ENCODE peak calls at places on chromosomes 13 and 19, in seven cellular contexts. Y, O, Z, I, C, S and J are unnamed samples.

GRCh38 chr19:49746206-49746958 is 16.7 kb downstream of the TSKS start:
- DNase-seq in Z (peak; percentile 29), S (peak; percentile 99), I (peak; percentile 12), C (peak; percentile 90), Y (peak; percentile 46), O (no peak), J (peak; percentile 61)

GRCh38 chr13:102708211-102708610 is 13.4 kb upstream of the METTL21C start:
- DNase-seq in I (no peak), O (no peak), C (no peak), Y (no peak), S (no peak), Z (no peak), J (no peak)

GRCh38 chr19:10864538-10864899 is 6.8 kb upstream of the CARM1 start:
- DNase-seq in O (peak; percentile 89), S (peak; percentile 93), C (peak; percentile 56), Y (peak; percentile 90), I (peak; percentile 60), Z (peak; percentile 87), J (peak; percentile 87)

GRCh38 chr13:34290661-34291060 is 472.7 kb downstream of the RFC3 start:
- DNase-seq in I (no peak), Z (no peak), O (no peak), C (no peak), S (no peak), Y (no peak), J (peak; percentile 6)

GRCh38 chr13:79937311-79938243 is 403.3 kb downstream of the SPRY2 start:
- DNase-seq in Y (no peak), C (no peak), I (no peak), S (no peak), O (no peak), Z (no peak), J (no peak)

GRCh38 chr19:10812902-10813404 is 23.1 kb downstream of the TMED1 start:
- DNase-seq in C (no peak), S (no peak), Z (peak; percentile 99), Y (peak; percentile 64), O (peak; percentile 72), I (no peak), J (no peak)

GRCh38 chr19:32188921-32189320 is 156.5 kb upstream of the ZNF507 start:
- DNase-seq in O (no peak), Y (no peak), Z (no peak), I (no peak), S (no peak), C (no peak), J (no peak)

GRCh38 chr19:5269279-5269678 is 71.3 kb downstream of the PTPRS start:
- DNase-seq in I (no peak), S (no peak), Z (no peak), Y (no peak), C (no peak), O (no peak), J (no peak)

GRCh38 chr13:72620874-72621273 is 106.6 kb downstream of the MZT1 start:
- DNase-seq in O (no peak), S (no peak), I (no peak), Y (no peak), Z (no peak), C (no peak), J (no peak)

GRCh38 chr13:48731957-48732569 is 78.3 kb downstream of the CYSLTR2 start:
- DNase-seq in Z (peak; percentile 49), S (peak; percentile 82), C (peak; percentile 28), Y (peak; percentile 36), O (peak; percentile 64), I (peak; percentile 30), J (peak; percentile 73)

GRCh38 chr13:99085139-99085845 is 107.4 kb upstream of the DOCK9 start:
- DNase-seq in I (no peak), O (peak; percentile 17), Z (peak; percentile 36), Y (no peak), C (no peak), S (peak; percentile 55), J (peak; percentile 38)

GRCh38 chr19:8069116-8069973 is 16.8 kb downstream of the CCL25 start:
- DNase-seq in I (peak; percentile 31), S (peak; percentile 90), O (no peak), Y (peak; percentile 72), Z (no peak), C (no peak), J (peak; percentile 63)

GRCh38 chr19:2051771-2052704 is 994 bp upstream of the MKNK2 start:
- DNase-seq in I (no peak), S (no peak), O (peak; percentile 22), Y (no peak), C (no peak), Z (no peak), J (no peak)

GRCh38 chr13:91406619-91407018 is 8.2 kb downstream of the GPC5 start:
- DNase-seq in I (peak; percentile 51), Z (peak; percentile 51), Y (peak; percentile 47), O (peak; percentile 47), C (peak; percentile 45), S (peak; percentile 90), J (peak; percentile 83)

GRCh38 chr19:45469835-45470146 is 2.0 kb downstream of the FOSB start:
- DNase-seq in S (peak; percentile 95), C (no peak), Y (no peak), I (peak; percentile 85), O (no peak), Z (no peak), J (no peak)

GRCh38 chr19:33374406-33374703 is 846 bp downstream of the CEBPG start:
- DNase-seq in Z (peak; percentile 65), I (no peak), O (no peak), C (no peak), S (no peak), Y (peak; percentile 13), J (peak; percentile 41)

GRCh38 chr19:47595937-47596336 is 13.0 kb upstream of the BICRA start:
- DNase-seq in C (no peak), Z (peak; percentile 44), Y (no peak), O (no peak), S (no peak), I (no peak), J (no peak)

GRCh38 chr19:38210458-38210987 is 13.5 kb downstream of the DPF1 start:
- DNase-seq in Z (peak; percentile 48), S (peak; percentile 97), I (no peak), C (no peak), O (peak; percentile 91), Y (no peak), J (peak; percentile 97)

GRCh38 chr19:55986487-55986886 is at the start of gene NLRP5:
- DNase-seq in S (no peak), I (peak; percentile 83), O (no peak), Z (no peak), C (peak; percentile 7), Y (no peak), J (no peak)

GRCh38 chr19:50416815-50417137 is 2.0 kb upstream of the SPIB start:
- DNase-seq in O (no peak), Y (no peak), S (no peak), I (no peak), Z (no peak), C (no peak), J (no peak)

GRCh38 chr13:114099918-114100445 is 32.4 kb downstream of the RASA3 start:
- DNase-seq in Z (peak; percentile 69), I (peak; percentile 18), S (peak; percentile 53), C (peak; percentile 42), Y (peak; percentile 66), O (no peak), J (peak; percentile 87)

GRCh38 chr19:13839938-13840750 is 36.8 kb upstream of the NANOS3 start:
- DNase-seq in Z (peak; percentile 94), I (no peak), Y (peak; percentile 95), C (no peak), S (no peak), O (peak; percentile 28), J (no peak)
- TF ChIP-seq EZH2 in Z (no peak), I (no peak), Y (no peak), C (no peak), S (no peak), O (no peak), J (no peak)

GRCh38 chr13:27830010-27830409 is 37.7 kb downstream of the GSX1 start:
- DNase-seq in I (peak; percentile 35), Z (peak; percentile 45), O (peak; percentile 82), C (peak; percentile 32), S (peak; percentile 80), Y (peak; percentile 57), J (peak; percentile 88)
- TF ChIP-seq EZH2phosphoT487 in I (no peak), Z (no peak), O (no peak), C (no peak), S (no peak), Y (no peak), J (no peak)

DNA sequence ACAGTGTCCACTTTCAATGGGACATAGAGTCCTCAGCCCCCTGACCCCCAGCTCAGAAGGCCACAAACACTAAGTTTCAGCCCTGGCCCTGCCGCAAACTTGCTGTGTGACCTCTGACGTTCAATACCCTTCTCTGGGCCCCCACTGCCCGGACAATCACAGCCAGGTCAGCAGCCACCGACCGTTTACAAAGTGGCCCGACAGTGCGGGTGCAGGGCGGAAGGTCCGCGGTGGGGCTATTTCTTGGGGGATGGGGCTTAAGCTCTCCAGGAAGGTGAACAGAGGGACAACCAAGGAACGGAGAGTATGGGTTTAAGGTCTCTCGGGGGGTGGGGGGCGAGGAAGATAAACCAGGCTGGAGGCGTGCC is 496 bp downstream of the SMIM7 start:
- DNase-seq in Z (no peak), I (no peak), Y (no peak), S (no peak), O (no peak), C (no peak), J (no peak)
- H2AFZ ChIP-seq in Z (peak overlapping the region; percentile 95), I (no peak overlapping the region), Y (peak overlapping the region; percentile 98), S (no peak overlapping the region), O (no peak overlapping the region), C (no peak overlapping the region), J (no peak overlapping the region)

GRCh38 chr13:113044431-113045114 is 61.0 kb upstream of the F7 start:
- DNase-seq in Z (peak; percentile 69), O (no peak), C (no peak), I (no peak), S (no peak), Y (no peak), J (no peak)
- TF ChIP-seq EZH2 in Z (no peak), O (no peak), C (no peak), I (no peak), S (no peak), Y (no peak), J (no peak)

GRCh38 chr13:25380741-25381324 is 9.1 kb downstream of the ATP8A2 start:
- DNase-seq in O (no peak), S (no peak), C (no peak), I (no peak), Z (no peak), Y (no peak), J (no peak)

GRCh38 chr13:25375727-25376358 is 4.1 kb downstream of the ATP8A2 start:
- DNase-seq in I (peak; percentile 28), O (peak; percentile 56), Z (peak; percentile 48), Y (peak; percentile 63), C (peak; percentile 31), S (peak; percentile 80), J (peak; percentile 54)

GRCh38 chr13:25380082-25380481 is 8.3 kb downstream of the ATP8A2 start:
- DNase-seq in O (no peak), I (no peak), Z (no peak), S (no peak), C (no peak), Y (no peak), J (no peak)

GRCh38 chr13:25377244-25377962 is 5.6 kb downstream of the ATP8A2 start:
- DNase-seq in S (no peak), Y (no peak), Z (no peak), O (no peak), I (no peak), C (no peak), J (no peak)

GRCh38 chr13:25378528-25378927 is 6.8 kb downstream of the ATP8A2 start:
- DNase-seq in Y (no peak), C (no peak), Z (no peak), S (no peak), I (no peak), O (no peak), J (no peak)
- TF ChIP-seq EZH2phosphoT487 in Y (no peak), C (no peak), Z (no peak), S (no peak), I (no peak), O (no peak), J (no peak)